ENCODE peak calls at places on chromosomes 2 and 18, in four cellular contexts. A, U, J and I are unnamed samples.

GRCh38 chr18:68397241-68398035 is 317.5 kb downstream of the TMX3 start:
- DNase-seq in A (no peak), U (no peak), J (no peak), I (no peak)

GRCh38 chr2:240820607-240821428 is 799 bp upstream of the KIF1A start:
- DNase-seq in A (no peak), U (no peak), J (no peak), I (no peak)

GRCh38 chr18:332721-333513 is 65.1 kb upstream of the THOC1 start:
- DNase-seq in A (no peak), U (no peak), J (no peak), I (no peak)

GRCh38 chr2:230938098-230938497 is 13.1 kb upstream of the GPR55 start:
- DNase-seq in A (no peak), U (no peak), J (no peak), I (no peak)

GRCh38 chr2:162061021-162061420 is 13.0 kb downstream of the DPP4 start:
- DNase-seq in A (no peak), U (no peak), J (no peak), I (no peak)

GRCh38 chr2:19990416-19990728 is 467 bp upstream of the WDR35 start:
- DNase-seq in A (no peak), U (no peak), J (no peak), I (no peak)

GRCh38 chr18:48706630-48707206 is 167.9 kb downstream of the CTIF start:
- DNase-seq in A (no peak), U (peak; percentile 35), J (no peak), I (peak; percentile 42)

GRCh38 chr2:74032909-74033261 is 48.2 kb downstream of the TET3 start:
- DNase-seq in A (no peak), U (no peak), J (no peak), I (peak; percentile 61)

GRCh38 chr2:221836091-221836490 is 264.0 kb upstream of the EPHA4 start:
- DNase-seq in A (no peak), U (no peak), J (no peak), I (no peak)

GRCh38 chr2:237603718-237604362 is 13.3 kb upstream of the RAB17 start:
- DNase-seq in A (peak; percentile 15), U (peak; percentile 91), J (no peak), I (peak; percentile 52)

GRCh38 chr18:500556-501405 is at the start of gene COLEC12:
- DNase-seq in A (no peak), U (no peak), J (peak; percentile 75), I (no peak)

GRCh38 chr18:75293591-75293990 is 83.0 kb downstream of the TSHZ1 start:
- DNase-seq in A (no peak), U (no peak), J (no peak), I (no peak)

GRCh38 chr2:172988728-172989127 is 86.9 kb upstream of the MAP3K20 start:
- DNase-seq in A (no peak), U (no peak), J (no peak), I (no peak)

GRCh38 chr18:79258447-79258846 is 137.3 kb upstream of the NFATC1 start:
- DNase-seq in A (no peak), U (no peak), J (no peak), I (peak; percentile 34)

GRCh38 chr2:27347641-27348040 is 8.9 kb downstream of the GTF3C2 start:
- DNase-seq in A (no peak), U (no peak), J (no peak), I (no peak)

GRCh38 chr2:223929575-223930001 is 15.5 kb downstream of the WDFY1 start:
- DNase-seq in A (no peak), U (no peak), J (no peak), I (no peak)

GRCh38 chr2:3195865-3196504 is 181.6 kb downstream of the EIPR1 start:
- DNase-seq in A (no peak), U (no peak), J (no peak), I (no peak)

GRCh38 chr2:223306371-223306770 is 254.4 kb downstream of the KCNE4 start:
- DNase-seq in A (peak; percentile 1), U (peak; percentile 39), J (no peak), I (peak; percentile 56)

GRCh38 chr18:48514786-48515185 is 24.0 kb upstream of the CTIF start:
- DNase-seq in A (no peak), U (no peak), J (no peak), I (no peak)

GRCh38 chr18:33605250-33605649 is 27.2 kb downstream of the ASXL3 start:
- DNase-seq in A (no peak), U (no peak), J (no peak), I (no peak)

GRCh38 chr2:72156872-72157271 is 9.2 kb upstream of the CYP26B1 start:
- DNase-seq in A (no peak), U (no peak), J (no peak), I (no peak)

GRCh38 chr18:45951021-45951714 is 16.0 kb downstream of the EPG5 start:
- DNase-seq in A (peak; percentile 46), U (no peak), J (peak; percentile 54), I (no peak)

GRCh38 chr2:113198048-113198789 is 24.4 kb downstream of the PSD4 start:
- DNase-seq in A (no peak), U (no peak), J (no peak), I (no peak)
- H3K4me3 ChIP-seq in A (peak overlapping the region; percentile 71), U (peak overlapping the region; percentile 40), J (peak overlapping the region; percentile 88), I (no peak overlapping the region)

GRCh38 chr2:85957256-85957655 is 68.5 kb upstream of the ST3GAL5 start:
- DNase-seq in A (no peak), U (no peak), J (no peak), I (no peak)
- TF ChIP-seq CTCF in A (no peak), U (no peak), J (no peak), I (no peak)

DNA sequence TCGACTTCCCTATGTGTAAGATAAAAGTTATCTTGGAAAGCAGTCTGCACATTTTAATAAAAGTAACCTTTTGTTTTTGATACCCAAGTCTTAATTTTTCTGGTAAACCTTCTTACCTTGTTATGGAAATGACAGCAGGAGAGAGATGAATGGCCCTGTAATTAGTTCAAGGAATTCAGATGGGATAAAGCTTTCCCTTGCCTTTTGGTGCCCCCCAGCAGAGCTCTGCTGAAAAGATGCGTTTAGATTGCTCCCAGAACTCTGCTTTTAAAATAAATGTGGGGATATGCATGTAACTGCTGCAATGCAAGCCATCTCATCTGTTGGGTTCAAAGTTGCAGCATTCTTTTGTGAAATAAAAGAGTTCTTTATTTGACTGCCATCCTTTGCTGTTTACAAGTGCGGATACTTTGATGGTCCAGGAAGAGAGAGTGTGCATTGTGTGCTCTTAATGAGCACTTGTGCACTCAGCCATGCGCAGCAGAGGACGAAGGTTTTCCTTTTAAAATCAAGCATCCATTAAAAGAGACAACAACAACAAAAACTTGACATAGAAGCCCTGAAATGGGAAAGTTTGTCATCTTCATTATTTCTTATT is 176.7 kb upstream of the ST6GAL2 start:
- DNase-seq in A (no peak), U (no peak), J (no peak), I (no peak)
- H3K4me3 ChIP-seq in A (no peak overlapping the region), U (no peak overlapping the region), J (no peak overlapping the region), I (no peak overlapping the region)

GRCh38 chr2:174683392-174683759 is 80.9 kb downstream of the CHRNA1 start:
- DNase-seq in A (no peak), U (no peak), J (no peak), I (peak; percentile 32)
- TF ChIP-seq CTCF in A (peak; percentile 29), U (no peak), J (no peak), I (no peak)

DNA sequence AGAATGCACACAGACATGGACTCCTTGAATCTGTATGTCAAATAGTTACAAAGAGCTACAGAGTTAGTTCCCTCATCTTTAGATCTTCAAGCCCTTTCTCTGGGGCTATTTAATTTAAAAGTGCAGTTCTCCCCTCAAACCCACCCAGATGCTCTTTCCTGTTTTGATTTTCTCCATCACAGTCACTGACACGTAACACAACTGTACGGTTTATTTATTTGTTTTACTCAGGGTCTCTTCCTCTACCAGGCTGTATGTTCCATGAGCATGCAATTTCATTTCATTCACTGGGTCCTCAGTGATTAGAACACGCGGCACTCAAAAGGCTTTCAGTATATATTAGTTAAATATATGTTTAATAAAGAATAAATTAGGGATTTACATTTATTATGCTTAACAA is 94.7 kb downstream of the DOCK10 start:
- DNase-seq in A (no peak), U (no peak), J (no peak), I (no peak)
- H3K4me3 ChIP-seq in A (no peak overlapping the region), U (no peak overlapping the region), J (no peak overlapping the region), I (no peak overlapping the region)

GRCh38 chr2:86760371-86760770 is 30.3 kb downstream of the CD8A start:
- DNase-seq in A (no peak), U (no peak), J (no peak), I (no peak)

GRCh38 chr2:86765308-86765695 is 25.4 kb downstream of the CD8A start:
- DNase-seq in A (no peak), U (no peak), J (no peak), I (no peak)

GRCh38 chr2:86768189-86768949 is 22.3 kb downstream of the CD8A start:
- DNase-seq in A (no peak), U (no peak), J (no peak), I (no peak)

GRCh38 chr2:86769838-86770237 is 20.9 kb downstream of the CD8A start:
- DNase-seq in A (no peak), U (no peak), J (no peak), I (no peak)

GRCh38 chr2:86764661-86765307 is 25.9 kb downstream of the CD8A start:
- DNase-seq in A (peak; percentile 15), U (peak; percentile 54), J (no peak), I (peak; percentile 64)
- TF ChIP-seq CTCF in A (peak; percentile 77), U (peak; percentile 73), J (peak; percentile 70), I (peak; percentile 61)

GRCh38 chr2:1799174-1799573 is 54.9 kb upstream of the PXDN start:
- DNase-seq in A (no peak), U (no peak), J (no peak), I (no peak)
- H3K4me3 ChIP-seq in A (no peak overlapping the region), U (no peak overlapping the region), J (no peak overlapping the region), I (no peak overlapping the region)

GRCh38 chr2:179875864-179876263 is 14.5 kb upstream of the ZNF385B start:
- DNase-seq in A (no peak), U (no peak), J (no peak), I (no peak)

GRCh38 chr2:179877601-179878364 is 16.4 kb upstream of the ZNF385B start:
- DNase-seq in A (no peak), U (no peak), J (no peak), I (no peak)

DNA sequence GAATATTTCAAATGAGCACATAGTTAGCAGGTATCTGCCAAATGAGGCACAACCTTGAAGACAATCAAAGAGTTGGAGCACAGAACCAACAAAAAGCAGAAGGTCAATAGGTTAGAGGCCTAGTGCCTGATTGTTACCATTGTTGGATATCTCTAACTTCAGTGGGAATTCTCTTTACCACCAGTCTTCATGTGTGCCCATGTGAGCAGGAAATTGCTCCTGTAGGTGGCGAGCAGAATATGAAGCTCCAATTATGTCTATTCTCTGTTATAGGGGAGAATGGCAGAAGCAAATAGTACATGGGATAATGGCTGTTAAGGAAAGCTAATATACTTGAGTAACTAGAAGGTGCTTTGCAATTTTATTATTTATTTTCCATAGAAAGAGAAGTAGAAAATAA is 14.9 kb upstream of the ZNF385B start:
- DNase-seq in A (no peak), U (no peak), J (no peak), I (no peak)
- TF ChIP-seq CTCF in A (no peak), U (peak; percentile 22), J (no peak), I (no peak)

DNA sequence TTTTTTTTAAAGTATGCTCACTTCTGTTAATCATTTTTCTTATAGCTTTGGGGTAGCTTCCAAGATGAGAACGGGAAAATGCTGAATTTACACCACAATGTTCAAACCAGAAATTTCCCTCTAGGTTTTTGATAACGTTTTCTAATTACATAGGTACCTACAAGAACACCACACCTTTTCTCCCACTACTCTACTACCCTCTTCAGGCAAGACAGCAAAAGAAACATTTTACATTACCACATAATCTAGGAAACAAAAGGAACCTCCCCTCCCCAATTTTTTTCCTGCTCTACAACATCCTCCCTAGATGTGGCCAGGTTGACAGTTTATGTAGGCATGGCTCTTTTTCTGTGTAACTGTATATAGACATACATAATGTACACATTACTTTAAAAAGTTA is 32.4 kb downstream of the NDUFAF7 start:
- DNase-seq in A (no peak), U (no peak), J (no peak), I (no peak)
- H3K4me3 ChIP-seq in A (no peak overlapping the region), U (no peak overlapping the region), J (no peak overlapping the region), I (no peak overlapping the region)